ENCODE peak calls at places on chromosomes 1 and 21, in five cellular contexts. P, M, N, D and X are unnamed samples.

GRCh38 chr1:109466440-109467300 is at the start of gene SYPL2:
- DNase-seq in P (no peak), M (peak), N (no peak), D (no peak), X (no peak)

GRCh38 chr1:55155522-55155921 is 59.6 kb downstream of the USP24 start:
- DNase-seq in P (no peak), M (peak), N (no peak), D (no peak), X (no peak)

GRCh38 chr1:198107041-198107440 is 49.8 kb upstream of the NEK7 start:
- DNase-seq in P (no peak), M (no peak), N (no peak), D (no peak), X (no peak)

GRCh38 chr1:14598498-14599172 is at the start of gene KAZN:
- DNase-seq in P (no peak), M (peak), N (no peak), D (no peak), X (no peak)

GRCh38 chr1:105608713-105609112 is 1447.8 kb upstream of the PRMT6 start:
- DNase-seq in P (no peak), M (no peak), N (no peak), D (peak), X (no peak)

GRCh38 chr1:234934611-234935033 is 194.0 kb downstream of the TOMM20 start:
- DNase-seq in P (no peak), M (no peak), N (no peak), D (no peak), X (no peak)

GRCh38 chr1:40662864-40663263 is 2.6 kb downstream of the RIMS3 start:
- DNase-seq in P (no peak), M (no peak), N (no peak), D (no peak), X (no peak)

GRCh38 chr1:101346419-101346818 is 109.6 kb downstream of the S1PR1 start:
- DNase-seq in P (no peak), M (no peak), N (no peak), D (no peak), X (no peak)

GRCh38 chr1:192513196-192513595 is 62.4 kb upstream of the RGS1 start:
- DNase-seq in P (no peak), M (no peak), N (no peak), D (no peak), X (no peak)

GRCh38 chr1:173996995-173997394 is 25.2 kb downstream of the RC3H1 start:
- DNase-seq in P (no peak), M (no peak), N (no peak), D (no peak), X (no peak)

GRCh38 chr1:17586172-17586963 is 46.9 kb downstream of the ARHGEF10L start:
- DNase-seq in P (no peak), M (no peak), N (no peak), D (no peak), X (no peak)

GRCh38 chr1:99737016-99737415 is 29.4 kb downstream of the FRRS1 start:
- DNase-seq in P (peak), M (peak), N (no peak), D (peak), X (no peak)

GRCh38 chr21:44088401-44088780 is 18.8 kb upstream of the PWP2 start:
- DNase-seq in P (no peak), M (no peak), N (no peak), D (no peak), X (no peak)

GRCh38 chr1:89068291-89068690 is 3.3 kb upstream of the GBP1 start:
- DNase-seq in P (no peak), M (no peak), N (no peak), D (no peak), X (no peak)

GRCh38 chr1:167447521-167448136 is 70.7 kb downstream of the CD247 start:
- DNase-seq in P (peak), M (peak), N (no peak), D (no peak), X (peak)

GRCh38 chr1:24635195-24635843 is 7.8 kb upstream of the SRRM1 start:
- DNase-seq in P (peak), M (peak), N (no peak), D (peak), X (peak)

GRCh38 chr1:224700915-224701531 is 84.9 kb downstream of the CNIH3 start:
- DNase-seq in P (peak), M (peak), N (no peak), D (peak), X (no peak)

GRCh38 chr1:27149084-27149483 is 5.8 kb downstream of the SLC9A1 start:
- DNase-seq in P (no peak), M (no peak), N (no peak), D (no peak), X (no peak)

GRCh38 chr1:40708750-40709099 is 17.2 kb downstream of the NFYC start:
- DNase-seq in P (peak), M (peak), N (no peak), D (peak), X (no peak)

GRCh38 chr1:232662910-232663309 is 33.0 kb upstream of the SIPA1L2 start:
- DNase-seq in P (no peak), M (no peak), N (no peak), D (no peak), X (no peak)

GRCh38 chr1:246971322-246971721 is 36.5 kb downstream of the ZNF695 start:
- DNase-seq in P (no peak), M (no peak), N (peak), D (peak), X (peak)

GRCh38 chr1:7292033-7292681 is 478.9 kb upstream of the VAMP3 start:
- DNase-seq in P (no peak), M (no peak), N (no peak), D (no peak), X (no peak)

GRCh38 chr1:170618418-170618817 is 45.5 kb upstream of the PRRX1 start:
- DNase-seq in P (no peak), M (no peak), N (no peak), D (no peak), X (no peak)

GRCh38 chr1:30310966-30311742 is 412.2 kb downstream of the MATN1 start:
- DNase-seq in P (no peak), M (no peak), N (no peak), D (no peak), X (no peak)

DNA sequence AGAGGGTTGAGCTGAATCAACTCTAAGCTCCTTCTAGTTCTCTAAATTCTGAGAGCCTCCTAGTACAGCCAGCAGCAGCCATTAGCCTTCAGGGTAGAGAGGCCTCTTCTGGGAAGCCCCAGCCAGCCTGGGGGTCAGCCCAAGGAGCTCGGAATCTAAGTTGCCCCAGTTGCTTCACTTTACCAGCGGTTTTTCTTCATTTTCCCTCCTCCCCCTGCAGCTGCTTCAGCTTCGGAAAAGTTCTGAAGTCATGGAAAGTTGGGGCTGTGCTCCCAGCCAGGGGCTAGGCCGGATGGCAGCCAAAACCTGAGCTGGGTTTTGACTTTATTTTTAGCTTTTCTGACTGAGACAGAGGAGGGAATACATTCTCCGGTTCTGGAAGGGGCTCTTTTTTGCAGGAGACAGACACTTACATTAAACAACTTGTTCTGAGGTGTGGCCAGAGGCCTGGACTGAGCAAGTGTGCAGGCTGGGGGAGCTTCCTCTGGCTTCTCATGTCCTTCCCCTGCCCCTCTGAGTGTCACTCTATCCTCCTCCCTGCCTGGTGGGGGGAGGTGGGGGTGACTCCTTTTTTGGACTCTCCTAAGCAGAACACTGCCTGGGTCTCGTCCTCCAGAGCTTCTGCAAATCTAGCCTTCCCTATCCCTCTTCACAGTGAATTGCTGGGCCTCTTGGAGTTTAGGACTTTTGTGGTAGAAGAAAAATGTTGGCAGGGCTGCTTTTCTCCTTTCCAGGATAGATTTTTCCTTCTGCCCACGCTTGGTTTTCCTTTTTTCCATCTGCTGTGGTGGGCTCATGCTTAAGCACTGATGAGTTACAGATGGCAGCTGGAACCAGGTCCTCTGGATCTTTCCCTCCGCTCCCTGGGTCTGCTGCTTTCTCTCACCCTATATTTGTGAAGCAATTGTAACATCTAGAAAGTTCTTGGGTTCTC is 14.5 kb downstream of the LMNA start:
- DNase-seq in P (no peak), M (no peak), N (no peak), D (no peak), X (no peak)
- H3K4me3 ChIP-seq in P (no peak), M (no peak), N (no peak), D (no peak), X (peak)

DNA sequence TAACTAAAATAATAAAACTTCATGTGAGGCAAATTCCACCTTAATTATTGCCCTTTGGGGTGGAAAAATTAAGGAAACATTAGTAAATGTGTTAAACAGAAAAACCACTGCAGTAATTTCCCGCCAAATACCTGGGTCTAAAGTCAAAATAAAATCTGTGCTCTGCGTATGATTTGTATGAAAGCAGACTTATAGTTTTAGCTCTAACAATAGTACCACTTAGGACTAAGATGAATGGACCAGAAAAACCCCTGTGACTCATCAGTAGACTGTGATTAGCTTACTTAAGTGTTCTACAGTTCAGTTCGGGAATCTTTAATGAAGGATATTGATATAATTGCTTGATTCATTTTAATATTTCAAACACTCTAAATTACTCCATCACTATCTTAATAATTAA is 23.3 kb upstream of the C1orf105 start:
- DNase-seq in P (no peak), M (no peak), N (no peak), D (no peak), X (no peak)
- TF ChIP-seq SIN3A in P (no peak), M (no peak), N (no peak), D (no peak), X (no peak)

GRCh38 chr1:228206582-228207351 is 1.1 kb upstream of the OBSCN start:
- DNase-seq in P (no peak), M (no peak), N (no peak), D (no peak), X (no peak)

GRCh38 chr1:228208831-228209524 is 1.1 kb downstream of the OBSCN start:
- DNase-seq in P (no peak), M (no peak), N (no peak), D (no peak), X (no peak)

GRCh38 chr1:228209657-228210056 is 1.8 kb downstream of the OBSCN start:
- DNase-seq in P (no peak), M (no peak), N (no peak), D (no peak), X (no peak)

GRCh38 chr1:228207381-228207810 is 448 bp upstream of the OBSCN start:
- DNase-seq in P (no peak), M (no peak), N (no peak), D (no peak), X (no peak)

GRCh38 chr1:228207851-228208821 is at the start of gene OBSCN:
- DNase-seq in P (no peak), M (no peak), N (no peak), D (no peak), X (no peak)
- H3K4me3 ChIP-seq in P (no peak), M (no peak), N (no peak), D (no peak), X (no peak)

DNA sequence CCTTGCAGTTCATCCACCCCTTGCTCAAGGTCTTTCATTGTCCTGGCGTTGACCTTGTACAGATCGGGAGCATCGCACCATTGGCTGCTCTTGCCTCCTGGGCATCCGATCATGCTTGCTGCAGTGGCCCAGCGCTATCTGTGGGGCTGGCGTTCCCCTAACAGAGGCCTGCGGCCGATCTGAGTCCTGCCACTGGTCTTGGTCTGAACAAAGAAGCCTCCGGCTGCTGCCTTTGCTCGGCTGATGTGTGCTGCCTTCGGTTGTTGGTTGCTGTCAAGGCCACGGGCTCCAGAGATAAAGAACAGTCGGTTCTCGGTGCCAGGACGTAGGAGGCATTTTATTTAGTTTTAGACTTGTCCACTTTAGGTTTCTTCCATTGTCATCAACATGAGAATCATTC is 39.0 kb downstream of the PCNT start:
- DNase-seq in P (no peak), M (no peak), N (no peak), D (no peak), X (no peak)
- TF ChIP-seq SIN3A in P (no peak), M (no peak), N (no peak), D (no peak), X (no peak)

DNA sequence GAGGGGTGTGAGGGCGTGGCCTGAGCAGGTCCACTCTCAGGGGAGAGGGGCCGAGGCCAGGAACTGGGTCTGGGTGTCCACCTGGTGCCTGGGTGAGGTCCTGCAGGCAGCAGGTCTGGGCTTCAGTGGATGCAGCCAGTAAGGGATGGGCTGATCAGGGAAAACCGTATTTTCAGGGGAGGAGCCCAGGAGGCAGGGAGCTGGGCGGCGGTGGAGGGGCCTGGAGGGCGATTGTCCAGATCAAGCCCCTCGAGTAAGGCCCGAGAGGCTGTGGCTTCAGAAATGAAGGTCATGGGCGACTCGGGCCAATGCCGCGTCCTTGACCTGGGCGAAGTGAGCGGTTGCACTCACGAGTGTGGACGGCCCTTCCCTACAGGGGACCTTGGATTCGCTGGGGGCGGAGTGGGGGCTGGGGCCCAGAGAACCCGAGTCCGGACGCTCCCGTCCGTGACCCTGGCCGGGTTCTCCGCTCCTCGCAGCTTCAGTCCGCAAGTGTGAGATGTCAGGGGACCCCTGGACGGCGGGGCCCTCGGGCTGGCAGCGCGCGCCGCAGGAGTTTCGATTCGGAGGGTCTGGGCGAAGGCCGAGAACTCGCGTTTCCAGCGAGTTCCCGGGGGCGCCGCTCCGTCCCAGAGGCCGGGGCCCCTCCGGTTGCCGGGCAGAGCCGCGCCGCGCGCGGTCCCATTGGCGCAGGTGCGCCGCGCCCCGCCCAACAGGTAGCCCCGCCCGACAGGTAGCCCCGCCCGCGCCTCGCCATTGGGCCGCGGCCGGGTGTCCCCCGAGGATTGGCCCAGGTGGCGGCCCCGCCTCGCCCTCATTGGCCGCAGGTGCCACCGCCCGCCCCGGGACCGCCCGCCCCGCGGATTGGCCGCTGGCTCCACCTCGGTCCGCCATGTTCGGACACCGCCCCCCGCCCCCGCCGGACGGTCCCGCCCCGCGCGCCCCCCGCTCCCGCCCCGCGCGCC is at the start of gene PRKCZ:
- DNase-seq in P (peak), M (peak), N (peak), D (peak), X (no peak)
- H3K4me3 ChIP-seq in P (peak), M (peak), N (peak), D (peak), X (peak)

GRCh38 chr1:75797273-75797588 is 549 bp downstream of the MSH4 start:
- DNase-seq in P (no peak), M (no peak), N (no peak), D (no peak), X (no peak)
- TF ChIP-seq SIN3A in P (peak), M (peak), N (no peak), D (no peak), X (no peak)